ENCODE peak calls at places on chromosomes 3 and 15, in six cellular contexts. J is progenitor cell of endocrine pancreas, Z is mammary epithelial cell, T is upper lobe of left lung, G is mesothelial cell of epicardium, A is fibroblast of pulmonary artery. C is an unnamed sample.

GRCh38 chr3:32296251-32297204 is 58.0 kb downstream of the CMTM8 start:
- DNase-seq in J (peak; percentile 23), Z (peak; percentile 75), T (no peak), G (peak; percentile 29), A (peak; percentile 78), C (peak; percentile 70)

GRCh38 chr15:63212050-63212973 is 22.9 kb downstream of the RAB8B start:
- DNase-seq in J (no peak), Z (no peak), T (no peak), G (no peak), A (peak; percentile 83), C (peak; percentile 23)

GRCh38 chr3:126782554-126782953 is 78.5 kb downstream of the CHCHD6 start:
- DNase-seq in J (no peak), Z (peak; percentile 90), T (no peak), G (no peak), A (peak; percentile 82), C (peak; percentile 94)

GRCh38 chr3:76365284-76365683 is 579.9 kb upstream of the ZNF717 start:
- DNase-seq in J (no peak), Z (no peak), T (no peak), G (no peak), A (no peak), C (no peak)

GRCh38 chr15:60972301-60972700 is 256.8 kb downstream of the RORA start:
- DNase-seq in J (no peak), Z (peak; percentile 46), T (no peak), G (no peak), A (peak; percentile 73), C (no peak)

GRCh38 chr3:132596816-132597433 is at the start of gene ACKR4:
- DNase-seq in J (no peak), Z (no peak), T (no peak), G (no peak), A (peak; percentile 7), C (no peak)

GRCh38 chr3:181709537-181710279 is 2.0 kb upstream of the SOX2 start:
- DNase-seq in J (peak; percentile 75), Z (peak; percentile 40), T (no peak), G (peak; percentile 77), A (peak; percentile 69), C (peak; percentile 75)

GRCh38 chr15:47728886-47729285 is 11.6 kb downstream of the SEMA6D start:
- DNase-seq in J (no peak), Z (no peak), T (no peak), G (no peak), A (no peak), C (no peak)

GRCh38 chr3:129211772-129212171 is 28.1 kb upstream of the CNBP start:
- DNase-seq in J (no peak), Z (peak; percentile 99), T (no peak), G (no peak), A (peak; percentile 85), C (peak; percentile 98)

GRCh38 chr3:135503429-135504083 is 462.0 kb upstream of the PPP2R3A start:
- DNase-seq in J (peak; percentile 73), Z (peak; percentile 40), T (peak; percentile 3), G (peak; percentile 51), A (peak; percentile 52), C (peak; percentile 69)

GRCh38 chr3:13148126-13148525 is 74.9 kb upstream of the IQSEC1 start:
- DNase-seq in J (no peak), Z (no peak), T (no peak), G (no peak), A (no peak), C (no peak)

GRCh38 chr3:169804681-169805080 is 8.0 kb upstream of the LRRIQ4 start:
- DNase-seq in J (no peak), Z (no peak), T (no peak), G (no peak), A (no peak), C (no peak)

GRCh38 chr3:185153170-185153733 is 392 bp upstream of the C3orf70 start:
- DNase-seq in J (no peak), Z (no peak), T (peak; percentile 76), G (no peak), A (no peak), C (no peak)

GRCh38 chr15:90638963-90639362 is 78.2 kb upstream of the BLM start:
- DNase-seq in J (no peak), Z (no peak), T (peak; percentile 36), G (no peak), A (no peak), C (no peak)

GRCh38 chr3:126745760-126746394 is 41.8 kb downstream of the CHCHD6 start:
- DNase-seq in J (no peak), Z (no peak), T (peak; percentile 56), G (no peak), A (no peak), C (peak; percentile 38)

GRCh38 chr15:70196314-70197291 is 98.9 kb upstream of the TLE3 start:
- DNase-seq in J (no peak), Z (peak; percentile 100), T (peak; percentile 68), G (peak; percentile 65), A (peak; percentile 97), C (peak; percentile 99)

GRCh38 chr3:196694941-196695848 is 16.9 kb downstream of the CEP19 start:
- DNase-seq in J (no peak), Z (no peak), T (peak; percentile 41), G (no peak), A (no peak), C (no peak)
- TF ChIP-seq CTCF in J (no peak), Z (no peak), T (no peak), G (no peak), A (no peak), C (no peak)

DNA sequence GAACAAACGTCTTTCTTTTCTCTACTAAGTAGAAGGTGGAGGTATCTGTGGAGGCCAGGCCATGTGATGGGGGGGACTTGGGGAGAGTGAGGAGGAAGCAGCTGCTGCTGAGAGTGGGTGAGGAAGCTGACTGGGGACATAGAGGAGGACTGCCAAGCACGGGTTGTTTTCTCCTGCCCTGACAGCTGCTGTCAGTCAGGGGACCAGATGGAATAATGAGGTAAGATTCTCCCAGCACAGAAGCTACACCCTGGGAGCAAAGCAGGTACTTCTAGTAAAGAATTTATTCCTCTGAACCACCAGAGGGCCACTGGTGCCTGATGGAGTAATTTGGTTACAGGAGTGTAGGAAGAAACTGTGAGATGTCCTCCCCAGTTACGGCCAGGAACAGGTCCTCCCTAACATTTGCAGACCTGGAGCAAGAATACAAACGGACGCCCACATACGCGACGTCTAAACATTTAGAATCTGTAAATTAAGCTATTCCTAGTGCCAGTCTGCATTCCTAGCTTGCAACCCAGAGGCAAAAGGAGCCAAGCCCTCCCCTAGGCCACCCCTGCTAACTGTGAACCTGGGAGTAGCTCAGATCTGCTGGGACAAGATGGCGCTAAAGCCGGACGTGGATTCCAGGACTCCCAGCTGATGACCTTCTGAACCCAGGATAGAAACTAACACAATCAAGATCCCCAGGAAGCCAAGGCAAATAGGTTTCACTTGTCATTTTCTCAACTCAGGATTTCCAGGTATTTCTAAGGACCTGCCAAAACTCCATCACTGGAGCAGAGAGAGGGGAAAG is 14.8 kb downstream of the CRYGS start:
- DNase-seq in J (no peak), Z (no peak), T (no peak), G (no peak), A (no peak), C (no peak)
- TF ChIP-seq CTCF in J (peak; percentile 17), Z (no peak), T (no peak), G (no peak), A (no peak), C (peak; percentile 6)

GRCh38 chr3:58249358-58250092 is 11.9 kb downstream of the ABHD6 start:
- DNase-seq in J (no peak), Z (no peak), T (no peak), G (no peak), A (peak; percentile 30), C (no peak)
- TF ChIP-seq CTCF in J (peak; percentile 44), Z (no peak), T (no peak), G (no peak), A (peak; percentile 39), C (no peak)

GRCh38 chr15:81152339-81152738 is 18.3 kb downstream of the CFAP161 start:
- DNase-seq in J (no peak), Z (no peak), T (no peak), G (no peak), A (no peak), C (no peak)

GRCh38 chr15:81155375-81156218 is 21.5 kb downstream of the CFAP161 start:
- DNase-seq in J (no peak), Z (peak; percentile 63), T (no peak), G (no peak), A (peak; percentile 86), C (peak; percentile 76)

GRCh38 chr15:81156324-81156723 is 22.3 kb downstream of the CFAP161 start:
- DNase-seq in J (no peak), Z (no peak), T (no peak), G (no peak), A (no peak), C (no peak)

GRCh38 chr15:81151389-81151788 is 17.3 kb downstream of the CFAP161 start:
- DNase-seq in J (no peak), Z (no peak), T (peak; percentile 33), G (no peak), A (no peak), C (no peak)

DNA sequence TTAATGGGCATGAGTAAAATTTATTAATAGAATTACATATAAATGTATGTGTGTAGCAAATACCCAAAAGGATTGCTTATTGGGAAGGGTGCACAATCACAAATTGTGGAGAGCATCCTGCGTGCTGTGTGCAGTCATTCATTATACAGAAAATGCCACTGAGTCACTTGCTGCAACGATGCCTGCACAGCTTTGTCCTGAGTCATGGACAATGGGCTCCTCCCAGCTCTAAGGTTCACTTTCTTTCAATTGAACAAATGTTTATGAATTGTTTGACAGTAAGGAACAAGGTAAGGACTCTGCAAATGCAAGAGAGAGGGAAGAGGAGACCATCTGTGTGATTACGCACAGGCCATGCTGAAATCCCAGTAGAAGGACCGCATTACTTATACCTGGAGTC is 18.7 kb downstream of the CFAP161 start:
- DNase-seq in J (no peak), Z (peak; percentile 26), T (no peak), G (no peak), A (no peak), C (no peak)
- TF ChIP-seq CTCF in J (no peak), Z (no peak), T (no peak), G (no peak), A (no peak), C (no peak)

DNA sequence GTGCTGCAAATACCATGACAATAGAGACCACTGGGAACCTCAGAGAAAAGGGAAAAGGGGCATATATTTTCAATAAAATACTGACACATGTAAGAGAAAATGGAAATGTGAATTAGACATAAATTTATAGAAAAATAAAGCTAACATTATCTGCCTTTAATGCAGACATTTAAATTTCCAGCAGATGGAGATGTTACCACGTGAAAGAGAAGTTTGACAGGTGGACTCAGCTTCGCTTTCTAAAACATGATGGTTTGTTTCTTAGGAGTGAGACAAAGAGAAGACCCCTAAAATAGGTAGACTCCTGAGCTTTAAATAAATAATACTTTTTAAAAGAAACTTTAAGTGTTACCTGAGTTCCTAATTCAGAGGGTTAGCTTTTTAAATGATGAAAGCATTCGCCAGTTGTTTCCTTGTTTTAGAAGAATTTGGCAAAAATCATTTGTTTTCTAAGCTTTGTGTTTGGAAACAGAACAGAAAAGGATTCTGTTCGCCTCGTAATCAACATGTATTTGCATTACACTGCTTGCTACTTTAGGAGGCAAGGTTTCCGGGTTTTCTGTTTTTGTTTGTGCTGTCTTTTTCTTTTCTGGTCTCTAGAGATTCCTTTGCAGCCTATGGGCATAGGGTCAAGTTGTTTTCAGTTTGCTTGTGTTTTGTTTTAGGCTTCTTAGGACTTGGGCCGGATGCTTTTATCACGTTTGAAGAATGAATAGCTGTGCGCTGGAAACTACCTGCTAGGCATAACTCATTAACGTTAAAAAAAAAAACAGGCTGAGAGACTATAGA is 271.4 kb downstream of the THSD4 start:
- DNase-seq in J (no peak), Z (no peak), T (no peak), G (no peak), A (peak; percentile 59), C (peak; percentile 10)
- TF ChIP-seq CTCF in J (peak; percentile 56), Z (peak; percentile 27), T (peak; percentile 60), G (peak; percentile 62), A (peak; percentile 44), C (peak; percentile 17)